ENCODE peak calls at places on chromosomes 11 and 22, in seven cellular contexts. H is endothelial cell; O is NCI-H1417 treated with DMSO at 0.1 percent for 48 hours; F is tibial artery; L is type B pancreatic cell; W is stimulated activated CD4-positive, alpha-beta T cell treated with anti-CD3 and anti-CD28 coated beads, Interleukin-12 subunit alpha, Interleukin-12 subunit beta, amount 100 ng/mL, for 24 hours; I is H9. K is an unnamed sample.
A peak's percentile ranks its signal among the peaks of the same experiment; 100 is the strongest.

GRCh38 chr11:16891964-16892363 is 122.2 kb downstream of the PLEKHA7 start:
- DNase-seq in H (no peak), O (no peak), F (no peak), L (no peak), W (no peak), I (no peak), K (no peak)

GRCh38 chr11:68381716-68382115 is 69.3 kb downstream of the LRP5 start:
- DNase-seq in H (no peak), O (no peak), F (no peak), L (no peak), W (no peak), I (no peak), K (no peak)

GRCh38 chr22:22681221-22681739 is 36.9 kb downstream of the GGTLC2 start:
- DNase-seq in H (no peak), O (no peak), F (no peak), L (no peak), W (no peak), I (no peak), K (no peak)

GRCh38 chr11:78659326-78660319 is 85.0 kb upstream of the NARS2 start:
- DNase-seq in H (no peak), O (no peak), F (no peak), L (no peak), W (no peak), I (peak; percentile 57), K (no peak)

GRCh38 chr11:123354371-123354770 is 75.7 kb upstream of the GRAMD1B start:
- DNase-seq in H (no peak), O (no peak), F (no peak), L (no peak), W (no peak), I (no peak), K (no peak)

GRCh38 chr22:37173709-37174108 is 14.3 kb downstream of the C1QTNF6 start:
- DNase-seq in H (no peak), O (no peak), F (peak; percentile 75), L (no peak), W (no peak), I (no peak), K (no peak)

GRCh38 chr11:2743427-2744110 is 43.8 kb upstream of the KCNQ1OT1 start:
- DNase-seq in H (no peak), O (no peak), F (no peak), L (no peak), W (no peak), I (no peak), K (no peak)

GRCh38 chr11:32090774-32091370 is at the start of gene RCN1:
- DNase-seq in H (peak; percentile 88), O (peak; percentile 17), F (peak; percentile 51), L (peak; percentile 90), W (peak; percentile 35), I (peak; percentile 95), K (peak; percentile 93)

K was measured in D341Med.